ENCODE peak calls at places on chromosomes 7 and 10, in ten cellular contexts. Q is activated naive CD4-positive, alpha-beta T cell treated with anti-CD3 and anti-CD28 coated beads for 36 hours; X is SW480; N is stimulated activated CD8-positive, alpha-beta memory T cell treated with anti-CD3 and anti-CD28 coated beads, Interleukin-15, amount 100 ng/mL, for 24 hours; L is brain microvascular endothelial cell; C is HuH-7; F is HEK293T; I is foreskin fibroblast; M is stimulated activated naive CD4-positive, alpha-beta T cell; Z is iPS DF 19.7. B is an unnamed sample.
A peak's percentile ranks its signal among the peaks of the same experiment; 100 is the strongest.

GRCh38 chr7:42224391-42225003 is 12.5 kb downstream of the GLI3 start:
- DNase-seq in Q (no peak), X (no peak), N (no peak), L (no peak), C (no peak), F (no peak), I (no peak), M (no peak), Z (no peak), B (no peak)

GRCh38 chr7:143436539-143436938 is 6.7 kb upstream of the TAS2R60 start:
- DNase-seq in Q (no peak), X (no peak), N (no peak), L (no peak), C (no peak), F (no peak), I (no peak), M (no peak), Z (no peak), B (no peak)

GRCh38 chr7:43609097-43609496 is 26.2 kb downstream of the STK17A start:
- DNase-seq in Q (no peak), X (no peak), N (no peak), L (no peak), C (no peak), F (no peak), I (no peak), M (no peak), Z (no peak), B (no peak)

GRCh38 chr7:129188892-129189660 is 643 bp downstream of the SMO start:
- DNase-seq in Q (no peak), X (no peak), N (no peak), L (no peak), C (no peak), F (peak; percentile 60), I (peak; percentile 38), M (no peak), Z (no peak), B (peak; percentile 49)

GRCh38 chr10:22894714-22895113 is 33.1 kb upstream of the ARMC3 start:
- DNase-seq in Q (no peak), X (no peak), N (no peak), L (no peak), C (no peak), F (no peak), I (peak; percentile 71), M (no peak), Z (no peak), B (no peak)

GRCh38 chr10:46527241-46527811 is 29.1 kb downstream of the GPRIN2 start:
- DNase-seq in Q (peak; percentile 3), X (no peak), N (no peak), L (no peak), C (no peak), F (no peak), I (no peak), M (no peak), Z (no peak), B (no peak)

GRCh38 chr7:6614941-6615737 is at the start of gene ZNF853:
- DNase-seq in Q (peak; percentile 22), X (no peak), N (no peak), L (no peak), C (peak; percentile 50), F (peak; percentile 46), I (no peak), M (no peak), Z (no peak), B (peak; percentile 64)

GRCh38 chr10:5376450-5376849 is 11.7 kb downstream of the UCN3 start:
- DNase-seq in Q (no peak), X (no peak), N (no peak), L (no peak), C (no peak), F (no peak), I (no peak), M (no peak), Z (no peak), B (peak; percentile 17)

GRCh38 chr10:118342638-118343020 is 505 bp upstream of the FAM204A start:
- DNase-seq in Q (no peak), X (no peak), N (no peak), L (no peak), C (no peak), F (no peak), I (peak; percentile 14), M (no peak), Z (no peak), B (peak; percentile 45)

GRCh38 chr7:129975309-129975708 is 22.5 kb upstream of the UBE2H start:
- DNase-seq in Q (no peak), X (no peak), N (no peak), L (no peak), C (no peak), F (no peak), I (no peak), M (no peak), Z (no peak), B (peak; percentile 98)

GRCh38 chr7:40092152-40092551 is 42.3 kb downstream of the MPLKIP start:
- DNase-seq in Q (no peak), X (no peak), N (no peak), L (no peak), C (no peak), F (no peak), I (no peak), M (no peak), Z (no peak), B (no peak)

GRCh38 chr7:98286701-98287485 is 5.4 kb downstream of the BRI3 start:
- DNase-seq in Q (no peak), X (no peak), N (no peak), L (no peak), C (no peak), F (no peak), I (no peak), M (no peak), Z (no peak), B (no peak)

GRCh38 chr7:137421389-137421788 is 77.9 kb upstream of the PTN start:
- DNase-seq in Q (no peak), X (no peak), N (no peak), L (no peak), C (no peak), F (no peak), I (peak; percentile 64), M (no peak), Z (no peak), B (no peak)

GRCh38 chr10:130662775-130663174 is 526.6 kb downstream of the GLRX3 start:
- DNase-seq in Q (no peak), X (no peak), N (no peak), L (no peak), C (no peak), F (no peak), I (no peak), M (no peak), Z (no peak), B (no peak)

GRCh38 chr7:2627258-2628136 is 4.3 kb upstream of the TTYH3 start:
- DNase-seq in Q (no peak), X (peak; percentile 70), N (no peak), L (no peak), C (no peak), F (no peak), I (no peak), M (no peak), Z (no peak), B (peak; percentile 65)

GRCh38 chr10:44353721-44354120 is 31.2 kb downstream of the CXCL12 start:
- DNase-seq in Q (no peak), X (no peak), N (no peak), L (no peak), C (no peak), F (no peak), I (no peak), M (no peak), Z (no peak), B (no peak)

GRCh38 chr7:128869138-128869943 is 6.7 kb downstream of the ATP6V1F start:
- DNase-seq in Q (peak; percentile 50), X (peak; percentile 81), N (no peak), L (no peak), C (peak; percentile 84), F (peak; percentile 64), I (peak; percentile 74), M (peak; percentile 23), Z (no peak), B (peak; percentile 92)

GRCh38 chr7:152511736-152512135 is 75.9 kb upstream of the KMT2C start:
- DNase-seq in Q (no peak), X (no peak), N (no peak), L (no peak), C (no peak), F (no peak), I (no peak), M (no peak), Z (no peak), B (no peak)

GRCh38 chr7:154862153-154862791 is 140.7 kb downstream of the PAXIP1 start:
- DNase-seq in Q (no peak), X (no peak), N (no peak), L (no peak), C (no peak), F (no peak), I (no peak), M (no peak), Z (no peak), B (no peak)